ENCODE peak calls at places on chromosomes 3 and 15, in seven cellular contexts. M, W, E, Z, P, H and J are unnamed samples.

GRCh38 chr15:64247906-64248541 is 85.2 kb upstream of the PPIB start:
- DNase-seq in P (no peak), E (no peak), H (peak), Z (no peak), W (peak), M (peak), J (no peak)

GRCh38 chr15:63488432-63488910 is 15.9 kb upstream of the USP3 start:
- DNase-seq in W (no peak), H (no peak), M (no peak), Z (no peak), E (no peak), P (no peak), J (no peak)

GRCh38 chr3:61162965-61163364 is 88.3 kb downstream of the FHIT start:
- DNase-seq in H (no peak), E (no peak), P (no peak), W (no peak), M (no peak), Z (no peak), J (no peak)

GRCh38 chr3:159763466-159764210 is 225.0 kb upstream of the IL12A start:
- DNase-seq in P (peak), W (peak), Z (peak), H (peak), M (peak), E (no peak), J (peak)

GRCh38 chr15:89356634-89357298 is 22.1 kb upstream of the POLG start:
- DNase-seq in M (peak), E (no peak), Z (no peak), H (peak), P (no peak), W (no peak), J (no peak)

GRCh38 chr15:67091073-67091965 is 25.9 kb downstream of the SMAD3 start:
- DNase-seq in H (peak), W (peak), E (peak), P (peak), M (peak), Z (peak), J (no peak)

GRCh38 chr15:96353931-96354730 is 23.6 kb downstream of the NR2F2 start:
- DNase-seq in H (no peak), Z (peak), P (peak), E (no peak), M (peak), W (no peak), J (no peak)

GRCh38 chr3:109731639-109732473 is 394.5 kb upstream of the DPPA4 start:
- DNase-seq in M (peak), P (no peak), E (no peak), W (peak), Z (no peak), H (peak), J (no peak)

GRCh38 chr3:7740458-7740857 is 761.2 kb upstream of the LMCD1 start:
- DNase-seq in P (no peak), Z (no peak), H (no peak), E (no peak), M (no peak), W (no peak), J (no peak)